ENCODE peak calls at places on chromosome 20, in seven cellular contexts. Z is mucosa of descending colon, W is lung, I is cardiac muscle cell, J is colonic mucosa, G is neuronal stem cell, Y is suprapubic skin. T is an unnamed sample.
A peak's percentile ranks its signal among the peaks of the same experiment; 100 is the strongest.

GRCh38 chr20:22716824-22717351 is 132.5 kb upstream of the FOXA2 start:
- DNase-seq in Z (no peak), W (peak; percentile 60), I (peak; percentile 41), J (no peak), G (no peak), Y (no peak), T (no peak)

GRCh38 chr20:57570145-57570850 is 9.4 kb downstream of the PCK1 start:
- DNase-seq in Z (no peak), W (no peak), I (no peak), J (no peak), G (no peak), Y (no peak), T (no peak)

GRCh38 chr20:55978550-55978949 is 26.8 kb downstream of the CBLN4 start:
- DNase-seq in Z (no peak), W (no peak), I (no peak), J (no peak), G (no peak), Y (no peak), T (no peak)

GRCh38 chr20:37615507-37616425 is 78.1 kb upstream of the CTNNBL1 start:
- DNase-seq in Z (peak; percentile 45), W (peak; percentile 55), I (no peak), J (no peak), G (peak; percentile 51), Y (no peak), T (no peak)

GRCh38 chr20:64222273-64222672 is 33.3 kb upstream of the PCMTD2 start:
- DNase-seq in Z (no peak), W (no peak), I (no peak), J (no peak), G (no peak), Y (no peak), T (no peak)

GRCh38 chr20:12110711-12111110 is 193.0 kb downstream of the BTBD3 start:
- DNase-seq in Z (no peak), W (no peak), I (peak; percentile 36), J (no peak), G (no peak), Y (no peak), T (no peak)

GRCh38 chr20:38125157-38126056 is 39.7 kb downstream of the TGM2 start:
- DNase-seq in Z (peak; percentile 83), W (peak; percentile 77), I (peak; percentile 92), J (peak; percentile 84), G (no peak), Y (peak; percentile 67), T (peak; percentile 47)

GRCh38 chr20:63102720-63103375 is 96.1 kb upstream of the BHLHE23 start:
- DNase-seq in Z (peak; percentile 59), W (no peak), I (peak; percentile 62), J (peak; percentile 36), G (no peak), Y (peak; percentile 80), T (peak; percentile 56)

GRCh38 chr20:63520594-63520938 is at the start of gene PPDPF:
- DNase-seq in Z (peak; percentile 91), W (peak; percentile 81), I (peak; percentile 87), J (peak; percentile 84), G (no peak), Y (no peak), T (peak; percentile 84)

GRCh38 chr20:37943501-37944455 is 40.9 kb downstream of the VSTM2L start:
- DNase-seq in Z (no peak), W (no peak), I (no peak), J (peak; percentile 14), G (no peak), Y (peak; percentile 69), T (no peak)

GRCh38 chr20:60202046-60202445 is 243.8 kb downstream of the CDH26 start:
- DNase-seq in Z (no peak), W (no peak), I (no peak), J (no peak), G (no peak), Y (no peak), T (no peak)

GRCh38 chr20:60199866-60200265 is 241.6 kb downstream of the CDH26 start:
- DNase-seq in Z (no peak), W (no peak), I (no peak), J (no peak), G (no peak), Y (no peak), T (no peak)

GRCh38 chr20:60201198-60201597 is 243.0 kb downstream of the CDH26 start:
- DNase-seq in Z (no peak), W (no peak), I (no peak), J (no peak), G (no peak), Y (no peak), T (no peak)

GRCh38 chr20:60203451-60203850 is 245.2 kb downstream of the CDH26 start:
- DNase-seq in Z (no peak), W (no peak), I (no peak), J (no peak), G (no peak), Y (no peak), T (no peak)

DNA sequence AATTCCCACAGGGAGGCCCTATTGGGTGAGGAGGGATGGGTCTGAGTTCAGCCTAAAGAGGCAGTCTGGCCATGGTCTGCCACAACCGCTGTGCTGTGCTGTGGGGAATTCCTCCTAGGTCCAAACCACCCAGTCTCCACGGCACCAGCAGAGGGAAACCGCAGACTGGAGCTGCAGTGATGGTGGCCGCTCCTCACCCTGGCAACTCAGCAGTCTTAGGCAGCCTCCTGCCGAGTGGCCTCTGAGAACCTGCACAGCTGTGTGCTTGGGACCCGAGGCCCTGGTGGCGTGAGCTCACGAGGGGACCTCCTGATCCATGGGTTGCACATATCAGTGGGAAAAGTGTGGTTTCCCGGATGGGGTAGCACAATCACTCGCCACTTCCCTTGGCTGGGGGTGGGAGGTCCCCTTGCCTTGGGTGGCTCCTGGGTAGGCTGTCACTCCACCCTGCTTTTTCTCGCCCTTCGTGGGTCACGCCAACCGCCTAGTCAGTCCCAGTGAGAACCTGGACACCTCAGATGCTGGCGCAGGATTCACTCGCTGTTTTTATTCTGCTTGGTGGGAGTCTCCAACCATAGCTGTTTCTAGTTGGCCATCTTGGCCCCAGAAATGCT is 242.2 kb downstream of the CDH26 start:
- DNase-seq in Z (no peak), W (no peak), I (no peak), J (no peak), G (no peak), Y (no peak), T (no peak)
- H3K9me3 ChIP-seq in Z (no peaks in the 10 kb centered on the region), W (no peaks in the 10 kb centered on the region), I (no peaks in the 10 kb centered on the region), J (no peaks in the 10 kb centered on the region), G (no peaks in the 10 kb centered on the region), Y (no peaks in the 10 kb centered on the region), T (no peaks in the 10 kb centered on the region)

DNA sequence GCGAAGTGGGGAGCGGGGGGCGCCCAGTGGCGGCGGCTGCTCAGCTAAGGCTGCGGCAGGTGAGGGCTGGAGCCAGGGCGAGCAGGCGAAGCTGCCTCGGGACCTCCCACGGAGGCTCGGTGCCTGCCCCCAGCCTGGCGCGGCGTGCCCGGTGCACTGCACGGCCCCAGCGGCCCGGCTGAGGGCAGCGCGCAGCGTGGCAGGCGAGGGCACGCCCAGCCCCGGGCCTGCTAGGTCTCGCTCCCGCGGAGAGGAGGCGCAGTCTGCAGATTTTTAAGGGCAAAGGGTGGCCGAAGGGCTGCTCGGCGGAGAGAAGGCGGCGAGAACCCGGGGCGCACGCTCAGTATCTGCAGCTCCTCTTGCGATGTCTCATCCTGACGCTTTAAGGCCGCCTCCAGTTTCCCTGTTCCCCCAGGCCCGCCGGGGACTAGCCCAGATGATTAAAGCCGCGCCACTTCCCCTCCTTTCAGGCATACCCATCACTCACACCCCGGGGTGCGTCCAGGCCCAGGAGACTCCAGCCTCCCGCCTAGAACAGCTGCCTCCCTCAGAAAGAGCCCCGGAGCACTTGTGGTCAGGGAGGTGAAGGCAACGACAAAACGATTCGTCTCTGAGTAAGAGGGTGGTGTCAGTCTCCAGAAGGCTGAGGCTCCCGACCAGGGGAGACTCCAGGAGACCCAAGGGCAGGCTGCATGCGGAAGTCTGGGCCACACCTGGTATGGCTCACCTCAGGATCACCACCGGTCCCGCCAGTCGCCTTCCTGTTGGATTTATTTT is at the start of gene FERMT1:
- DNase-seq in Z (peak; percentile 88), W (peak; percentile 48), I (peak; percentile 78), J (peak; percentile 89), G (peak; percentile 44), Y (no peak), T (peak; percentile 64)
- H3K4me1 ChIP-seq in Z (peaks cover 9% of the 10 kb centered on the region), W (peaks cover 6% of the 10 kb centered on the region), I (peaks cover 18% of the 10 kb centered on the region), J (no peaks in the 10 kb centered on the region), G (peaks cover 7% of the 10 kb centered on the region), Y (peaks cover 36% of the 10 kb centered on the region), T (no peaks in the 10 kb centered on the region)

GRCh38 chr20:61993058-61993457 is 72.6 kb downstream of the TAF4 start:
- DNase-seq in Z (no peak), W (no peak), I (no peak), J (no peak), G (no peak), Y (no peak), T (no peak)

GRCh38 chr20:61991476-61991875 is 74.2 kb downstream of the TAF4 start:
- DNase-seq in Z (no peak), W (no peak), I (no peak), J (no peak), G (no peak), Y (no peak), T (no peak)

GRCh38 chr20:61997891-61998290 is 67.8 kb downstream of the TAF4 start:
- DNase-seq in Z (no peak), W (no peak), I (no peak), J (no peak), G (no peak), Y (no peak), T (peak; percentile 19)

GRCh38 chr20:61997372-61997771 is 68.3 kb downstream of the TAF4 start:
- DNase-seq in Z (no peak), W (no peak), I (no peak), J (no peak), G (no peak), Y (no peak), T (no peak)

DNA sequence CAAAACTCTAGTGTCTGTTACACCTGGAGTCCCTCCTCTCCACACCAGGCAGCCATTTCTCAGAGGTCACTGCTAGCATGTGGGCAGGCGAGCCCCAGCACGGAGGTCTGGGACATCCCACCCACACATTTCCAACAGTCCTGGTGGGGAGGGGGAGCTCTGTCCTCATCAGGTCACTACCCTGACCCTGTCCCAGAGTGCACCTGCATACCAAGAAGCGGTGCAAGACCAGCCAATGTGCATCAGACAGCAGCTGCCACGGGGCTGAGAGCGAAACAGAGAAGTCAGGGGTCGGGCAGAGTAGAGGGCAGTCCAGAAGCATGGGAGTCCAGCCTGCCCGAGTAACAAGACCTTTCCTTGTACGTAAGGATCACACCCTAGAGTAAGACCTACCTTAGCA is 71.1 kb downstream of the TAF4 start:
- DNase-seq in Z (no peak), W (no peak), I (no peak), J (no peak), G (no peak), Y (no peak), T (no peak)
- H3K9me3 ChIP-seq in Z (peaks cover 9% of the 10 kb centered on the region), W (no peaks in the 10 kb centered on the region), I (no peaks in the 10 kb centered on the region), J (no peaks in the 10 kb centered on the region), G (peaks cover 11% of the 10 kb centered on the region), Y (peaks cover 6% of the 10 kb centered on the region), T (peaks cover 7% of the 10 kb centered on the region)

GRCh38 chr20:51427625-51428291 is 114.8 kb downstream of the NFATC2 start:
- DNase-seq in Z (no peak), W (no peak), I (no peak), J (no peak), G (no peak), Y (no peak), T (no peak)

GRCh38 chr20:51426879-51427624 is 115.5 kb downstream of the NFATC2 start:
- DNase-seq in Z (no peak), W (no peak), I (no peak), J (no peak), G (no peak), Y (no peak), T (no peak)

GRCh38 chr20:51424270-51425041 is 118.1 kb downstream of the NFATC2 start:
- DNase-seq in Z (no peak), W (no peak), I (no peak), J (no peak), G (no peak), Y (no peak), T (no peak)

GRCh38 chr20:51423810-51424209 is 118.7 kb downstream of the NFATC2 start:
- DNase-seq in Z (no peak), W (no peak), I (no peak), J (no peak), G (no peak), Y (no peak), T (no peak)

GRCh38 chr20:51425347-51426106 is 117.0 kb downstream of the NFATC2 start:
- DNase-seq in Z (no peak), W (no peak), I (no peak), J (no peak), G (no peak), Y (no peak), T (no peak)
- H3K4me1 ChIP-seq in Z (no peaks in the 10 kb centered on the region), W (peaks cover 3% of the 10 kb centered on the region), I (peaks cover 27% of the 10 kb centered on the region), J (no peaks in the 10 kb centered on the region), G (peaks cover 27% of the 10 kb centered on the region), Y (no peaks in the 10 kb centered on the region), T (peaks cover 4% of the 10 kb centered on the region)

T was measured in psoas muscle.